ENCODE peak calls at places on chromosomes 13 and 19, in eight cellular contexts. C is spleen, N is prostate gland, J is GM12878, D is stomach, V is sigmoid colon, Q is transverse colon, I is upper lobe of left lung. F is an unnamed sample.

GRCh38 chr13:108267338-108267737 is 2.2 kb upstream of the TNFSF13B start:
- DNase-seq in C (no peak), N (no peak), J (no peak), D (no peak), V (no peak), Q (no peak), I (no peak), F (no peak)

GRCh38 chr13:63184693-63185092 is 1769.0 kb upstream of the PCDH20 start:
- DNase-seq in C (no peak), N (no peak), J (no peak), D (no peak), V (no peak), Q (no peak), I (no peak), F (no peak)

GRCh38 chr13:39897636-39898035 is 242.2 kb downstream of the COG6 start:
- DNase-seq in C (no peak), N (no peak), J (no peak), D (no peak), V (no peak), Q (no peak), I (no peak), F (no peak)

GRCh38 chr19:18809149-18809978 is 18.3 kb upstream of the COMP start:
- DNase-seq in C (no peak), N (peak; percentile 75), J (no peak), D (peak; percentile 38), V (peak; percentile 93), Q (peak; percentile 36), I (no peak), F (no peak)

GRCh38 chr13:109345433-109345941 is 440.9 kb downstream of the IRS2 start:
- DNase-seq in C (no peak), N (no peak), J (no peak), D (no peak), V (no peak), Q (no peak), I (no peak), F (no peak)

GRCh38 chr13:48942131-48942530 is 33.6 kb upstream of the FNDC3A start:
- DNase-seq in C (no peak), N (no peak), J (no peak), D (no peak), V (no peak), Q (no peak), I (no peak), F (no peak)

GRCh38 chr19:43692364-43692763 is 22.4 kb upstream of the PLAUR start:
- DNase-seq in C (no peak), N (no peak), J (no peak), D (no peak), V (no peak), Q (no peak), I (no peak), F (no peak)

GRCh38 chr13:80030491-80030890 is 310.4 kb downstream of the SPRY2 start:
- DNase-seq in C (no peak), N (no peak), J (no peak), D (no peak), V (no peak), Q (peak; percentile 44), I (no peak), F (no peak)

GRCh38 chr13:95485045-95485517 is 67.4 kb upstream of the CLDN10 start:
- DNase-seq in C (no peak), N (no peak), J (no peak), D (no peak), V (no peak), Q (no peak), I (no peak), F (no peak)

GRCh38 chr19:35334064-35334753 is 5.2 kb downstream of the CD22 start:
- DNase-seq in C (no peak), N (no peak), J (no peak), D (no peak), V (no peak), Q (no peak), I (no peak), F (no peak)

GRCh38 chr13:27953671-27954405 is 15.3 kb downstream of the CDX2 start:
- DNase-seq in C (peak; percentile 92), N (peak; percentile 47), J (no peak), D (peak; percentile 88), V (peak; percentile 80), Q (peak; percentile 87), I (peak; percentile 96), F (peak; percentile 88)

GRCh38 chr19:55598719-55599467 is 424 bp downstream of the FIZ1 start:
- DNase-seq in C (peak; percentile 97), N (peak; percentile 88), J (peak; percentile 82), D (peak; percentile 95), V (peak; percentile 98), Q (peak; percentile 96), I (peak; percentile 95), F (peak; percentile 98)

GRCh38 chr19:38949580-38950367 is 19.0 kb downstream of the MRPS12 start:
- DNase-seq in C (peak; percentile 89), N (peak; percentile 85), J (no peak), D (peak; percentile 90), V (peak; percentile 90), Q (peak; percentile 76), I (peak; percentile 95), F (peak; percentile 95)

GRCh38 chr13:64154514-64154913 is 2738.9 kb upstream of the PCDH20 start:
- DNase-seq in C (no peak), N (no peak), J (no peak), D (no peak), V (no peak), Q (no peak), I (no peak), F (no peak)

GRCh38 chr19:49551531-49551930 is 23.7 kb downstream of the RCN3 start:
- DNase-seq in C (no peak), N (no peak), J (no peak), D (no peak), V (no peak), Q (no peak), I (no peak), F (no peak)

GRCh38 chr19:42563352-42564210 is 31.1 kb downstream of the CEACAM8 start:
- DNase-seq in C (no peak), N (peak; percentile 42), J (no peak), D (peak; percentile 29), V (no peak), Q (peak; percentile 35), I (no peak), F (no peak)

GRCh38 chr13:95296326-95296939 is 4.8 kb downstream of the ABCC4 start:
- DNase-seq in C (no peak), N (no peak), J (no peak), D (peak; percentile 72), V (no peak), Q (peak; percentile 66), I (no peak), F (no peak)

GRCh38 chr13:44575741-44576395 is at the start of gene TSC22D1:
- DNase-seq in C (peak; percentile 89), N (peak; percentile 25), J (no peak), D (peak; percentile 51), V (peak; percentile 70), Q (peak; percentile 57), I (peak; percentile 90), F (no peak)

GRCh38 chr13:101554420-101555125 is 102.1 kb downstream of the ITGBL1 start:
- DNase-seq in C (no peak), N (no peak), J (no peak), D (no peak), V (no peak), Q (no peak), I (no peak), F (no peak)

GRCh38 chr13:25872871-25873607 is 178.8 kb downstream of the SHISA2 start:
- DNase-seq in C (no peak), N (no peak), J (no peak), D (no peak), V (no peak), Q (no peak), I (no peak), F (no peak)

GRCh38 chr13:94548382-94549240 is 47.3 kb downstream of the TGDS start:
- DNase-seq in C (peak; percentile 91), N (peak; percentile 36), J (peak; percentile 8), D (peak; percentile 32), V (peak; percentile 78), Q (peak; percentile 59), I (no peak), F (no peak)

GRCh38 chr13:106230450-106230849 is 305.0 kb downstream of the EFNB2 start:
- DNase-seq in C (no peak), N (no peak), J (no peak), D (no peak), V (no peak), Q (no peak), I (no peak), F (no peak)

GRCh38 chr13:93309886-93310520 is 83.4 kb downstream of the GPC6 start:
- DNase-seq in C (no peak), N (no peak), J (no peak), D (no peak), V (no peak), Q (no peak), I (no peak), F (no peak)

DNA sequence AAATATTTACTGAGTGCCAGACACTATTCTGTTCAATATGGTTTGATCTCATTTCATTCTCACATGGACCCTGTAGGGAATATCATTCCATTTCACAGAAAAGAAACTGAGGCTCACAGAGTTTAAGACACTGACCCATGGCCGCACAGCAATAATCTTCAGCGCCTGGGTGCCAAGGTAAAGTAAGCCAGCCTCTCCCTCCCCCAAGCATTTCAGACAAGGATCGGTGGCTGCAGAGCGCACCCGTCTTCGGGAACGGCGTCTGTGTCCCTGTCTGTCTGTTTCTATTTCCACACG is 4.3 kb upstream of the PDE4A start:
- DNase-seq in C (no peak), N (no peak), J (no peak), D (no peak), V (no peak), Q (no peak), I (no peak), F (no peak)
- H3K4me3 ChIP-seq in C (peak overlapping the region; percentile 48), N (peak overlapping the region; percentile 25), J (peak overlapping the region; percentile 71), D (peak overlapping the region; percentile 51), V (peak overlapping the region; percentile 26), Q (peak overlapping the region; percentile 42), I (peak overlapping the region; percentile 50), F (peak overlapping the region; percentile 56)

GRCh38 chr13:98571955-98572662 is 4.8 kb downstream of the STK24 start:
- DNase-seq in C (peak; percentile 76), N (no peak), J (no peak), D (no peak), V (no peak), Q (peak; percentile 73), I (no peak), F (no peak)
- TF ChIP-seq POLR2AphosphoS5 in C (peak; percentile 63), N (no peak), J (no peak), D (no peak), V (no peak), Q (peak; percentile 29), I (peak; percentile 25), F (no peak)

GRCh38 chr19:2775556-2776430 is 7.3 kb downstream of the SGTA start:
- DNase-seq in C (peak; percentile 88), N (no peak), J (no peak), D (peak; percentile 64), V (no peak), Q (peak; percentile 71), I (no peak), F (no peak)
- H3K4me3 ChIP-seq in C (peak overlapping the region; percentile 29), N (no peak overlapping the region), J (no peak overlapping the region), D (peak overlapping the region; percentile 13), V (no peak overlapping the region), Q (no peak overlapping the region), I (no peak overlapping the region), F (peak overlapping the region; percentile 30)

GRCh38 chr19:11105014-11105636 is 15.9 kb downstream of the LDLR start:
- DNase-seq in C (no peak), N (no peak), J (no peak), D (no peak), V (no peak), Q (no peak), I (no peak), F (no peak)
- TF ChIP-seq POLR2AphosphoS5 in C (no peak), N (no peak), J (no peak), D (no peak), V (no peak), Q (no peak), I (no peak), F (no peak)